ENCODE peak calls at places on chromosomes 7 and 10, in six cellular contexts. H is aorta; S is A549; W is skeletal muscle cell; Y is HL-60; T is CD8-positive, alpha-beta T cell. Q is an unnamed sample.

GRCh38 chr7:35753761-35754603 is 46.9 kb upstream of the SEPTIN7 start:
- DNase-seq in W (peak; percentile 60), Y (no peak), S (no peak), T (no peak), H (no peak), Q (no peak)

GRCh38 chr10:35336921-35337741 is 822 bp downstream of the CCNY start:
- DNase-seq in S (peak; percentile 45), W (no peak), Y (peak; percentile 26), T (no peak), H (peak; percentile 81), Q (peak; percentile 58)

GRCh38 chr10:5608608-5609270 is 57.7 kb downstream of the ASB13 start:
- DNase-seq in S (no peak), W (no peak), Y (no peak), H (peak; percentile 69), T (no peak), Q (no peak)

GRCh38 chr7:15972767-15973362 is 286.4 kb upstream of the MEOX2 start:
- DNase-seq in W (peak; percentile 14), Y (no peak), T (no peak), H (no peak), S (no peak), Q (no peak)

GRCh38 chr7:150401861-150402631 is 22.9 kb downstream of the ZNF775 start:
- DNase-seq in W (no peak), T (no peak), H (no peak), Y (no peak), S (no peak), Q (no peak)

GRCh38 chr10:86651021-86651471 is 3.3 kb upstream of the OPN4 start:
- DNase-seq in W (no peak), H (peak; percentile 57), S (no peak), T (no peak), Y (no peak), Q (no peak)

GRCh38 chr10:43006490-43006889 is 70.4 kb upstream of the RET start:
- DNase-seq in W (no peak), Y (no peak), S (no peak), T (no peak), H (no peak), Q (no peak)

GRCh38 chr7:89339748-89340147 is 544.2 kb upstream of the TEX47 start:
- DNase-seq in T (no peak), H (no peak), W (no peak), Y (no peak), S (no peak), Q (no peak)

GRCh38 chr7:134448359-134449229 is 10.3 kb downstream of the AKR1B1 start:
- DNase-seq in T (no peak), H (no peak), S (peak; percentile 94), Y (no peak), W (peak; percentile 73), Q (no peak)

GRCh38 chr7:24715661-24716479 is 41.4 kb downstream of the GSDME start:
- DNase-seq in H (no peak), Y (peak; percentile 10), T (no peak), S (peak; percentile 60), W (no peak), Q (peak; percentile 26)

GRCh38 chr10:21519981-21520436 is 5.5 kb downstream of the SKIDA1 start:
- DNase-seq in T (no peak), S (peak; percentile 33), W (no peak), H (no peak), Y (no peak), Q (peak; percentile 57)

GRCh38 chr10:119342017-119342734 is 134.8 kb downstream of the GRK5 start:
- DNase-seq in W (no peak), Y (no peak), S (no peak), H (peak; percentile 69), T (no peak), Q (no peak)

GRCh38 chr10:114758331-114758730 is 63.2 kb upstream of the FHIP2A start:
- DNase-seq in Y (no peak), W (no peak), S (no peak), T (no peak), H (no peak), Q (no peak)

GRCh38 chr7:77862691-77863090 is 64.1 kb downstream of the PHTF2 start:
- DNase-seq in T (no peak), S (no peak), Y (no peak), H (no peak), W (no peak), Q (no peak)

GRCh38 chr7:30815016-30815854 is 44.0 kb downstream of the MINDY4 start:
- DNase-seq in Y (no peak), S (no peak), H (peak; percentile 86), T (no peak), W (peak; percentile 29), Q (no peak)

DNA sequence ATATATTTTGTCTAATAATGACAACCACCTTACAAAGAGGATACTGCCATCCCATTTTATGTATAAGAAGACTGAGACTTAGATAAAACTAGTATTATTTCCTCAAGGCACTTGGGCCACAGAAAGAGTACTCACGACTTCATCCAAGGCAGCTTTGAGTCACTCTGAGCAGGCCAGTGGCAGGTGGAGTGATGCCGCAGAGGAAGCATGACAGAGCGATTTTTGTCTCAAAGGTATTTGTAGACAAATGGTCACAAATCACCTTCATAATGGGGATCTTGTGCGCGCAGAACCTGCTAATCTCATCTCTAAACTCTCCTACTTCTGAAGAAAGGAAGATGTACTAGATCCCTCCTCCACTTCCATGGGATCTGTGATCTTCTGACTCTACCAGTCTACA is 113.2 kb upstream of the NAMPT start:
- DNase-seq in W (no peak), T (no peak), H (no peak), Y (no peak), S (peak; percentile 29), Q (no peak)
- H3K4me3 ChIP-seq in W (no peak overlapping the region), T (no peak overlapping the region), H (no peak overlapping the region), Y (no peak overlapping the region), S (no peak overlapping the region), Q (no peak overlapping the region)

GRCh38 chr10:94687625-94688248 is 4.2 kb downstream of the CYP2C18 start:
- DNase-seq in W (no peak), T (no peak), S (no peak), H (no peak), Y (no peak), Q (no peak)
- H3K4me3 ChIP-seq in W (no peak overlapping the region), T (no peak overlapping the region), S (no peak overlapping the region), H (no peak overlapping the region), Y (no peak overlapping the region), Q (no peak overlapping the region)

GRCh38 chr7:92716825-92717580 is 119.4 kb downstream of the CDK6 start:
- DNase-seq in W (no peak), S (no peak), H (no peak), Y (no peak), T (no peak), Q (no peak)

GRCh38 chr7:92720604-92721350 is 115.6 kb downstream of the CDK6 start:
- DNase-seq in T (no peak), H (no peak), Y (no peak), S (peak; percentile 27), W (peak; percentile 45), Q (no peak)

GRCh38 chr7:92717601-92717981 is 118.8 kb downstream of the CDK6 start:
- DNase-seq in S (no peak), Y (no peak), H (no peak), T (no peak), W (no peak), Q (no peak)

GRCh38 chr7:92715963-92716362 is 120.4 kb downstream of the CDK6 start:
- DNase-seq in Y (no peak), W (no peak), S (no peak), T (no peak), H (no peak), Q (no peak)

GRCh38 chr7:92717982-92718716 is 118.2 kb downstream of the CDK6 start:
- DNase-seq in W (no peak), H (peak; percentile 79), T (peak; percentile 17), S (peak; percentile 36), Y (no peak), Q (no peak)
- H3K4me3 ChIP-seq in W (no peak overlapping the region), H (peak overlapping the region; percentile 96), T (peak overlapping the region; percentile 41), S (peak overlapping the region; percentile 34), Y (no peak overlapping the region), Q (no peak overlapping the region)

GRCh38 chr7:107951896-107952295 is 51.1 kb downstream of the LAMB1 start:
- DNase-seq in Y (no peak), W (no peak), H (no peak), S (no peak), T (no peak), Q (no peak)

GRCh38 chr7:107951172-107951787 is 51.7 kb downstream of the LAMB1 start:
- DNase-seq in H (no peak), T (no peak), W (no peak), S (no peak), Y (no peak), Q (no peak)

GRCh38 chr7:107946881-107947280 is 55.9 kb downstream of the DLD start:
- DNase-seq in H (no peak), S (no peak), W (no peak), T (no peak), Y (no peak), Q (no peak)

GRCh38 chr7:107948645-107949442 is 54.1 kb downstream of the LAMB1 start:
- DNase-seq in T (no peak), Y (no peak), S (peak; percentile 76), H (no peak), W (peak; percentile 79), Q (no peak)

GRCh38 chr7:107949443-107949935 is 53.5 kb downstream of the LAMB1 start:
- DNase-seq in T (no peak), H (no peak), S (no peak), W (no peak), Y (no peak), Q (no peak)
- H3K4me3 ChIP-seq in T (no peak overlapping the region), H (no peak overlapping the region), S (peak overlapping the region; percentile 17), W (no peak overlapping the region), Y (no peak overlapping the region), Q (no peak overlapping the region)

DNA sequence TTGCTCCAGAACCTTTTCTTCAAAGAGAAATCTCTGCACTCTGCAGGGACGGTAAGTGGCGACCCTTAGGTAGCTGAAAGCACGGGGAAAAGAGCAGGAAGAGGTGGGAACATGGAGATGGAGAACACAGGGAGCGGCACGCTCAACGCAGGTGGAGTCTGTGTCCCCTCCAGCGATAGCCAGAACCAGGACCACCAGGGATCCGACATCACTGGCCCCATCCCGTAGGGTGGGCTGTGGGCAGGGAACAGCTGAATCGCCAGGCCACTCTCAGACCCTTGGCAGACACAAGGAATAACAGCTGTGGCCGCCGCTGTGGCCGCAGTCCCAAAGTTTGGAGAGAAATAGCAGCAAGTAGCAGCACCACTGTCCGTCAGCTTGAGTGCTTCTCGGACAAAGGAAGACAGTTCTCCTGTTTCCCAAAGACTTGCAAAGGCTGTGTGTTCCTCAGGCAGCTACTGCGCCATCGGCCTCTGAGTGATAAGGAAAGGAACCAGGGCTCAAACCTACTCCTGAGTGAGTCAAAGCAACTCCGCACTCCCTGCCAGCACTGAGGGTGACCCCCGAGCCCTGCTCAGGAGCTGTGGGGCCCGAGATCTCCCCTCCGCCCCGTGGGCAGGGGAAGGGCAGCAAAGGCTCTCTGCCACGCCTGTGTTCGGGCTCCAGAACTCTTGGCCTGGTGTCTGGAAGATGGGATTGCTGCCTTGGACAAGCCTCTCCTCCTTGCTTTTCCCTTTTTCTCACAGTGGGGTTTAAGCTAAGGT is 82.4 kb upstream of the FAM20C start:
- DNase-seq in H (no peak), W (no peak), Y (no peak), T (no peak), S (no peak), Q (no peak)
- H3K4me3 ChIP-seq in H (no peak overlapping the region), W (no peak overlapping the region), Y (no peak overlapping the region), T (no peak overlapping the region), S (no peak overlapping the region), Q (no peak overlapping the region)

Q was measured in HAP-1.